ENCODE peak calls at places on chromosomes 4 and X, in five cellular contexts. One of them, this sample, is unnamed.

GRCh38 chr4:61666248-61666647 is 466.1 kb downstream of the ADGRL3 start:
- DNase-seq in psoas muscle: no peak
- DNase-seq in NB4: no peak
- DNase-seq in CD8-positive, alpha-beta T cell: no peak
- DNase-seq in A549: no peak
- DNase-seq in this sample: no peak

GRCh38 chr4:153432971-153433752 is 33.0 kb upstream of the TMEM131L start:
- DNase-seq in psoas muscle: peak
- DNase-seq in NB4: peak
- DNase-seq in CD8-positive, alpha-beta T cell: peak
- DNase-seq in A549: peak
- DNase-seq in this sample: peak

GRCh38 chrX:141405878-141406492 is 163.7 kb upstream of the SPANXC start:
- DNase-seq in psoas muscle: no peak
- DNase-seq in NB4: no peak
- DNase-seq in CD8-positive, alpha-beta T cell: no peak
- DNase-seq in A549: peak
- DNase-seq in this sample: peak

GRCh38 chr4:104966349-104967033 is 180.2 kb upstream of the TET2 start:
- DNase-seq in psoas muscle: no peak
- DNase-seq in NB4: peak
- DNase-seq in CD8-positive, alpha-beta T cell: no peak
- DNase-seq in A549: no peak
- DNase-seq in this sample: peak

GRCh38 chr4:16865209-16865896 is 33.1 kb downstream of the LDB2 start:
- DNase-seq in psoas muscle: no peak
- DNase-seq in NB4: no peak
- DNase-seq in CD8-positive, alpha-beta T cell: no peak
- DNase-seq in A549: no peak
- DNase-seq in this sample: no peak

GRCh38 chr4:16418814-16419213 is 192.5 kb upstream of the TAPT1 start:
- DNase-seq in psoas muscle: no peak
- DNase-seq in NB4: no peak
- DNase-seq in CD8-positive, alpha-beta T cell: no peak
- DNase-seq in A549: no peak
- DNase-seq in this sample: peak

GRCh38 chr4:139619644-139620043 is 46.0 kb upstream of the MGST2 start:
- DNase-seq in psoas muscle: no peak
- DNase-seq in NB4: peak
- DNase-seq in CD8-positive, alpha-beta T cell: no peak
- DNase-seq in A549: no peak
- DNase-seq in this sample: peak

GRCh38 chrX:153862369-153863250 is 23.4 kb downstream of the L1CAM start:
- DNase-seq in psoas muscle: no peak
- DNase-seq in NB4: no peak
- DNase-seq in CD8-positive, alpha-beta T cell: no peak
- DNase-seq in A549: no peak
- DNase-seq in this sample: no peak

GRCh38 chr4:172900880-172901279 is 267.7 kb upstream of the GALNT7 start:
- DNase-seq in psoas muscle: no peak
- DNase-seq in NB4: no peak
- DNase-seq in CD8-positive, alpha-beta T cell: no peak
- DNase-seq in A549: no peak
- DNase-seq in this sample: no peak

GRCh38 chrX:119072771-119073170 is at the start of gene CT47C1:
- DNase-seq in psoas muscle: no peak
- DNase-seq in NB4: peak
- DNase-seq in CD8-positive, alpha-beta T cell: no peak
- DNase-seq in A549: no peak
- DNase-seq in this sample: no peak

GRCh38 chrX:102714994-102715393 is 2.7 kb downstream of the GPRASP2 start:
- DNase-seq in psoas muscle: no peak
- DNase-seq in NB4: no peak
- DNase-seq in CD8-positive, alpha-beta T cell: no peak
- DNase-seq in A549: no peak
- DNase-seq in this sample: no peak

GRCh38 chrX:102712216-102712966 is at the start of gene GPRASP2:
- DNase-seq in psoas muscle: peak
- DNase-seq in NB4: no peak
- DNase-seq in CD8-positive, alpha-beta T cell: peak
- DNase-seq in A549: no peak
- DNase-seq in this sample: peak

GRCh38 chrX:102711872-102712215 is 404 bp upstream of the GPRASP2 start:
- DNase-seq in psoas muscle: no peak
- DNase-seq in NB4: no peak
- DNase-seq in CD8-positive, alpha-beta T cell: no peak
- DNase-seq in A549: no peak
- DNase-seq in this sample: no peak

GRCh38 chrX:102715967-102716366 is 3.7 kb downstream of the GPRASP2 start:
- DNase-seq in psoas muscle: no peak
- DNase-seq in NB4: no peak
- DNase-seq in CD8-positive, alpha-beta T cell: no peak
- DNase-seq in A549: no peak
- DNase-seq in this sample: no peak

DNA sequence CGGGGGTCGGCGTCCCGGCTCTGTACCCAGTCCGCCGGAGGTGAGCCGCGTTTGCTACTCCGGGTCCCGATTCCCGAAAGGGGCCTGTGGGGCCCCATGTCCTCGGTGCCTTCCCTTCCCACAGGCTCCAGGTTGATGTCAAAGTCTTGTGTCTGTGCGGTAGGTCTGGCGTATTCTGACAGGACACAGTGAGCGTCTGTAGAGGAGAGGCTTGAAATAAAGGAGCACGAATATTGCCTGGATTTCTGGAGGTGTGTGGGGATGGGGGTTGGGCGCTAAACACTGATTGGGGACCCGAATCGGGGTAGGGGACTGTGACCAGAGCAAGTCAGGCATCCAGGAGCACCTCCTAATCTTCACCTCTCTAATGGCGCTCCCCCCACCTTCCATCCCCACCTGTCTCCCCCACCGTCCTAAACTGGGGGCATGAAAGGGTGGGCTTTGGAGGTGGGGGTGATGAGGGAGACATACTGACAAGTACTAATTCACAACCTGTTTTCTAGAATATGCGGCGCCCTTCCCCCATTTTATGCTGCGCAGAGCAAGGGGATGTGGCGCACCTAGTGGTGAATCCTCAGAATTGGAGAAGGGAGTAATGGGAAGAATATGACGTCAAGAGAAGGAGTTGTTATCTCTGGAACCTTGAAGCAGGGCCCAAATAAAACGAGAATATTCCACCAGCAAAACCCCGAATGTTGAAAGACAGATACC is 874 bp downstream of the GPRASP2 start:
- DNase-seq in psoas muscle: peak
- DNase-seq in NB4: no peak
- DNase-seq in CD8-positive, alpha-beta T cell: no peak
- DNase-seq in A549: peak
- DNase-seq in this sample: peak
- TF ChIP-seq CTCF in psoas muscle: peak
- TF ChIP-seq CTCF in NB4: no peak
- TF ChIP-seq CTCF in CD8-positive, alpha-beta T cell: no peak
- TF ChIP-seq CTCF in A549: peak
- TF ChIP-seq CTCF in this sample: peak

DNA sequence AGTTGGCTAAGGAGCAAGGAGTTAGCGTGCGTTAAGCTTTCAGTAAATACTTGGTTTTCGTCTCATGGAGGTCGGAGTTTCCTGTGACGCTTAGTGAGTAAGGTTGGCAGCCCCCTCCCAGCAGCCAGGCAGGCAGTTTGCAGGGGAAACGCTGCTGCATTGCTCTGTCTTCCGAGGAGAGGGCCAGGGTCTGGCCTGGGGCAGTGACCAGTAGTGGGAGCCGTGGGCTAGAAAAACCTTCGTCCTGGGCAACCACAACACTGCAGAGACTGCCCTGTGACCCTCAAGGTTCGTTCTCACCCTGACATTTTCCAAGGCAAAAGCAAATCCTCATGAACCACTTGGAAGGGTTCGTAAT is 432 bp downstream of the TMEM175 start:
- DNase-seq in psoas muscle: no peak
- DNase-seq in NB4: no peak
- DNase-seq in CD8-positive, alpha-beta T cell: no peak
- DNase-seq in A549: no peak
- DNase-seq in this sample: no peak
- TF ChIP-seq CTCF in psoas muscle: no peak
- TF ChIP-seq CTCF in NB4: peak
- TF ChIP-seq CTCF in CD8-positive, alpha-beta T cell: no peak
- TF ChIP-seq CTCF in A549: no peak
- TF ChIP-seq CTCF in this sample: no peak

GRCh38 chr4:71687057-71687456 is 96.8 kb downstream of the GC start:
- DNase-seq in psoas muscle: no peak
- DNase-seq in NB4: no peak
- DNase-seq in CD8-positive, alpha-beta T cell: no peak
- DNase-seq in A549: no peak
- DNase-seq in this sample: no peak
- TF ChIP-seq CTCF in psoas muscle: no peak
- TF ChIP-seq CTCF in NB4: no peak
- TF ChIP-seq CTCF in CD8-positive, alpha-beta T cell: no peak
- TF ChIP-seq CTCF in A549: no peak
- TF ChIP-seq CTCF in this sample: no peak

GRCh38 chr4:184417802-184418511 is 56.4 kb downstream of the IRF2 start:
- DNase-seq in psoas muscle: no peak
- DNase-seq in NB4: peak
- DNase-seq in CD8-positive, alpha-beta T cell: no peak
- DNase-seq in A549: peak
- DNase-seq in this sample: peak
- TF ChIP-seq CTCF in psoas muscle: no peak
- TF ChIP-seq CTCF in NB4: no peak
- TF ChIP-seq CTCF in CD8-positive, alpha-beta T cell: no peak
- TF ChIP-seq CTCF in A549: no peak
- TF ChIP-seq CTCF in this sample: peak

DNA sequence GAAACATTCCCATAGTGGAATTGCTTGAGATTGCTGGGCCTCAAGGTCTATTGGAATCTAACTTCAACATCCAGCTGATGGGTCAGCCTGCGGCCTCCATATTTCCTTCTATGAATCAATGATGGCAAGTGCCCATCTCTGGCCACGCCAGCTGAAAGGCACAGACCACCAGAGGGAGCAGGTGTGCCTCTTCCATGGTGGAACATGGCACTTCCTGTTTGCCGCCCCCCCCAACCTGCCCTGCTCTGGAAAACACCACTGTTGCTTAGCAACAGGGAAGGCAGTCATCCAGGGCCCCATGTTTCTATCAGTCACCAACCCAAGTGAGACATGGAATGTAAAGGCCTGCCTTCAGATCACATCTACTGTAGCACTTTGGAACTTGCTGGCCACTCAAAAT is 11.6 kb downstream of the PAGE4 start:
- DNase-seq in psoas muscle: peak
- DNase-seq in NB4: peak
- DNase-seq in CD8-positive, alpha-beta T cell: no peak
- DNase-seq in A549: peak
- DNase-seq in this sample: peak
- TF ChIP-seq CTCF in psoas muscle: no peak
- TF ChIP-seq CTCF in NB4: peak
- TF ChIP-seq CTCF in CD8-positive, alpha-beta T cell: no peak
- TF ChIP-seq CTCF in A549: no peak
- TF ChIP-seq CTCF in this sample: peak

GRCh38 chr4:106208481-106209460 is 107.2 kb downstream of the TBCK start:
- DNase-seq in psoas muscle: no peak
- DNase-seq in NB4: no peak
- DNase-seq in CD8-positive, alpha-beta T cell: no peak
- DNase-seq in A549: no peak
- DNase-seq in this sample: no peak
- TF ChIP-seq CTCF in psoas muscle: no peak
- TF ChIP-seq CTCF in NB4: no peak
- TF ChIP-seq CTCF in CD8-positive, alpha-beta T cell: no peak
- TF ChIP-seq CTCF in A549: no peak
- TF ChIP-seq CTCF in this sample: no peak

DNA sequence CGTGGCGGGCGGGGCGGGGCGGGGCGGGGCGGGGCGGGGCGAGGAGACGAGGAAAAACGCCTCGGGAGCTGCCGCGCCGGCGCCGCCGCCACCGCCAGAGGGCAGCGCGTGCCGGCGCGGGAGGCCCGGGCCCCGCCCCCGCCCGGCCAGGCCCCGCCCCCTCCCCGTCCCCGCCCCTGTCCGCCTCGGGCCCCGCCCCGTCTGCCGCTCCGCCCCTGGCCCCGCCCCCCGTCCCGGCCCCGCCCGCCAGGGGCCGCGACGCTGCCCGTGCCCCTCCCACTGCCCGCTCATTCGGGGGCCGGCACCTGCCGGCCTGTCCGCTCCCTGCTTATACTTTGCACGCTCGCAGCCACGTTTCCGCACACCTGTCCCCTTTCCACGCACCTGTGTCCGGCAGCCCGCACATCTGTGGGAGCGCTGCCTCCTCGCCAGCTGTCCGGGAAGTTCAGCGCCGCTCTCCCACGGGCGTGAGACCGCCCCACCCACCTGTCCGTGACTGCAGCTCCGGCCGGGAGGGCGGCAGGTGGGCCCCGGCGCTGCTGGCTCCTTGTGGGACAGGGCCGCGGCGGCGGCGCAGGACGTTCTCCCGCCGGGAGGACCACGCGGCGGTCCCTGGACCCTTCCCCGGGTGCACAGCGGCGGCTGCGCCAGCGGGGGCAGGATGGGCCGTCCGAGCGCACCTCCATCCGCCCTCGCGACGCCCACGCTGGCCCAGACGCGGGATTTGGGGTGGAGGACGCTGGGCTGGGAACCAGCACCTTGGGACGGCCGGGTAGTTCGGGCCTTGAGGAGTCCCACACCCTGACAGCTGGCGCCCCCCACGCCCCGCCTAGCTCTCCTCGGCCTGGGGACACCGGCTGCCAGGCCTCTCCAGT is 1.5 kb upstream of the FGFRL1 start:
- DNase-seq in psoas muscle: peak
- DNase-seq in NB4: peak
- DNase-seq in CD8-positive, alpha-beta T cell: peak
- DNase-seq in A549: no peak
- DNase-seq in this sample: peak
- TF ChIP-seq CTCF in psoas muscle: peak
- TF ChIP-seq CTCF in NB4: no peak
- TF ChIP-seq CTCF in CD8-positive, alpha-beta T cell: no peak
- TF ChIP-seq CTCF in A549: peak
- TF ChIP-seq CTCF in this sample: no peak

GRCh38 chr4:141153751-141154510 is 20.7 kb upstream of the RNF150 start:
- DNase-seq in psoas muscle: no peak
- DNase-seq in NB4: no peak
- DNase-seq in CD8-positive, alpha-beta T cell: no peak
- DNase-seq in A549: no peak
- DNase-seq in this sample: no peak

GRCh38 chr4:141154725-141155124 is 21.5 kb upstream of the RNF150 start:
- DNase-seq in psoas muscle: no peak
- DNase-seq in NB4: no peak
- DNase-seq in CD8-positive, alpha-beta T cell: no peak
- DNase-seq in A549: no peak
- DNase-seq in this sample: no peak

GRCh38 chr4:141155586-141155985 is 22.3 kb upstream of the RNF150 start:
- DNase-seq in psoas muscle: no peak
- DNase-seq in NB4: no peak
- DNase-seq in CD8-positive, alpha-beta T cell: no peak
- DNase-seq in A549: no peak
- DNase-seq in this sample: no peak

GRCh38 chr4:141158219-141158618 is 24.9 kb upstream of the RNF150 start:
- DNase-seq in psoas muscle: no peak
- DNase-seq in NB4: peak
- DNase-seq in CD8-positive, alpha-beta T cell: no peak
- DNase-seq in A549: peak
- DNase-seq in this sample: peak
- TF ChIP-seq CTCF in psoas muscle: peak
- TF ChIP-seq CTCF in NB4: no peak
- TF ChIP-seq CTCF in CD8-positive, alpha-beta T cell: no peak
- TF ChIP-seq CTCF in A549: peak
- TF ChIP-seq CTCF in this sample: peak

This sample was measured in epithelial cell of esophagus.